ENCODE peak calls at places on chromosomes 13 and 19, in nine cellular contexts. One of them, this sample, is unnamed.

GRCh38 chr13:66154981-66155380 is 1075.2 kb downstream of the PCDH9 start:
- DNase-seq in AG08395: no peak
- DNase-seq in CD4-positive, alpha-beta memory T cell: no peak
- DNase-seq in ELR: peak
- DNase-seq in stimulated activated CD4-positive, alpha-beta T cell treated with anti-CD3 and anti-CD28 coated beads, TNF-alpha, amount 100 ng/mL, for 4 hours: no peak
- DNase-seq in activated T-helper 1 cell treated with anti-CD3 and anti-CD28 coated beads, Interleukin-2, amount 50 U/mL, for 16 hours: no peak
- DNase-seq in pancreas: no peak
- DNase-seq in mesenchymal stem cell: no peak
- DNase-seq in astrocyte of the cerebellum: no peak
- DNase-seq in this sample: no peak

GRCh38 chr19:46190489-46190888 is 39.1 kb upstream of the IGFL1 start:
- DNase-seq in AG08395: no peak
- DNase-seq in CD4-positive, alpha-beta memory T cell: no peak
- DNase-seq in ELR: no peak
- DNase-seq in stimulated activated CD4-positive, alpha-beta T cell treated with anti-CD3 and anti-CD28 coated beads, TNF-alpha, amount 100 ng/mL, for 4 hours: no peak
- DNase-seq in activated T-helper 1 cell treated with anti-CD3 and anti-CD28 coated beads, Interleukin-2, amount 50 U/mL, for 16 hours: no peak
- DNase-seq in pancreas: no peak
- DNase-seq in mesenchymal stem cell: no peak
- DNase-seq in astrocyte of the cerebellum: no peak
- DNase-seq in this sample: no peak

GRCh38 chr19:14097532-14098151 is 7.1 kb upstream of the SAMD1 start:
- DNase-seq in AG08395: no peak
- DNase-seq in CD4-positive, alpha-beta memory T cell: no peak
- DNase-seq in ELR: no peak
- DNase-seq in stimulated activated CD4-positive, alpha-beta T cell treated with anti-CD3 and anti-CD28 coated beads, TNF-alpha, amount 100 ng/mL, for 4 hours: no peak
- DNase-seq in activated T-helper 1 cell treated with anti-CD3 and anti-CD28 coated beads, Interleukin-2, amount 50 U/mL, for 16 hours: no peak
- DNase-seq in pancreas: no peak
- DNase-seq in mesenchymal stem cell: no peak
- DNase-seq in astrocyte of the cerebellum: no peak
- DNase-seq in this sample: no peak

GRCh38 chr13:107211073-107211472 is 643.1 kb upstream of the ARGLU1 start:
- DNase-seq in AG08395: peak
- DNase-seq in CD4-positive, alpha-beta memory T cell: no peak
- DNase-seq in ELR: peak
- DNase-seq in stimulated activated CD4-positive, alpha-beta T cell treated with anti-CD3 and anti-CD28 coated beads, TNF-alpha, amount 100 ng/mL, for 4 hours: peak
- DNase-seq in activated T-helper 1 cell treated with anti-CD3 and anti-CD28 coated beads, Interleukin-2, amount 50 U/mL, for 16 hours: no peak
- DNase-seq in pancreas: peak
- DNase-seq in mesenchymal stem cell: peak
- DNase-seq in astrocyte of the cerebellum: peak
- DNase-seq in this sample: peak

GRCh38 chr13:28716511-28716910 is 2.3 kb downstream of the SLC46A3 start:
- DNase-seq in AG08395: peak
- DNase-seq in CD4-positive, alpha-beta memory T cell: no peak
- DNase-seq in ELR: peak
- DNase-seq in stimulated activated CD4-positive, alpha-beta T cell treated with anti-CD3 and anti-CD28 coated beads, TNF-alpha, amount 100 ng/mL, for 4 hours: no peak
- DNase-seq in activated T-helper 1 cell treated with anti-CD3 and anti-CD28 coated beads, Interleukin-2, amount 50 U/mL, for 16 hours: no peak
- DNase-seq in pancreas: peak
- DNase-seq in mesenchymal stem cell: peak
- DNase-seq in astrocyte of the cerebellum: no peak
- DNase-seq in this sample: no peak

GRCh38 chr13:75181906-75182305 is 300.1 kb downstream of the TBC1D4 start:
- DNase-seq in AG08395: peak
- DNase-seq in CD4-positive, alpha-beta memory T cell: no peak
- DNase-seq in ELR: peak
- DNase-seq in stimulated activated CD4-positive, alpha-beta T cell treated with anti-CD3 and anti-CD28 coated beads, TNF-alpha, amount 100 ng/mL, for 4 hours: no peak
- DNase-seq in activated T-helper 1 cell treated with anti-CD3 and anti-CD28 coated beads, Interleukin-2, amount 50 U/mL, for 16 hours: no peak
- DNase-seq in pancreas: no peak
- DNase-seq in mesenchymal stem cell: peak
- DNase-seq in astrocyte of the cerebellum: peak
- DNase-seq in this sample: no peak

GRCh38 chr13:99278199-99278598 is 20.0 kb upstream of the GPR18 start:
- DNase-seq in AG08395: no peak
- DNase-seq in CD4-positive, alpha-beta memory T cell: no peak
- DNase-seq in ELR: no peak
- DNase-seq in stimulated activated CD4-positive, alpha-beta T cell treated with anti-CD3 and anti-CD28 coated beads, TNF-alpha, amount 100 ng/mL, for 4 hours: no peak
- DNase-seq in activated T-helper 1 cell treated with anti-CD3 and anti-CD28 coated beads, Interleukin-2, amount 50 U/mL, for 16 hours: no peak
- DNase-seq in pancreas: no peak
- DNase-seq in mesenchymal stem cell: no peak
- DNase-seq in astrocyte of the cerebellum: no peak
- DNase-seq in this sample: no peak

GRCh38 chr19:58569191-58569942 is 3.8 kb downstream of the MZF1 start:
- DNase-seq in AG08395: no peak
- DNase-seq in CD4-positive, alpha-beta memory T cell: no peak
- DNase-seq in ELR: no peak
- DNase-seq in stimulated activated CD4-positive, alpha-beta T cell treated with anti-CD3 and anti-CD28 coated beads, TNF-alpha, amount 100 ng/mL, for 4 hours: no peak
- DNase-seq in activated T-helper 1 cell treated with anti-CD3 and anti-CD28 coated beads, Interleukin-2, amount 50 U/mL, for 16 hours: no peak
- DNase-seq in pancreas: peak
- DNase-seq in mesenchymal stem cell: no peak
- DNase-seq in astrocyte of the cerebellum: no peak
- DNase-seq in this sample: no peak

GRCh38 chr13:41416276-41416675 is 41.1 kb upstream of the RGCC start:
- DNase-seq in AG08395: no peak
- DNase-seq in CD4-positive, alpha-beta memory T cell: no peak
- DNase-seq in ELR: no peak
- DNase-seq in stimulated activated CD4-positive, alpha-beta T cell treated with anti-CD3 and anti-CD28 coated beads, TNF-alpha, amount 100 ng/mL, for 4 hours: no peak
- DNase-seq in activated T-helper 1 cell treated with anti-CD3 and anti-CD28 coated beads, Interleukin-2, amount 50 U/mL, for 16 hours: no peak
- DNase-seq in pancreas: no peak
- DNase-seq in mesenchymal stem cell: peak
- DNase-seq in astrocyte of the cerebellum: no peak
- DNase-seq in this sample: no peak

GRCh38 chr13:42652642-42653415 is 78.9 kb downstream of the TNFSF11 start:
- DNase-seq in AG08395: no peak
- DNase-seq in CD4-positive, alpha-beta memory T cell: no peak
- DNase-seq in ELR: no peak
- DNase-seq in stimulated activated CD4-positive, alpha-beta T cell treated with anti-CD3 and anti-CD28 coated beads, TNF-alpha, amount 100 ng/mL, for 4 hours: no peak
- DNase-seq in activated T-helper 1 cell treated with anti-CD3 and anti-CD28 coated beads, Interleukin-2, amount 50 U/mL, for 16 hours: no peak
- DNase-seq in pancreas: no peak
- DNase-seq in mesenchymal stem cell: no peak
- DNase-seq in astrocyte of the cerebellum: no peak
- DNase-seq in this sample: no peak

GRCh38 chr19:34224996-34225658 is 29.2 kb upstream of the GARRE1 start:
- DNase-seq in AG08395: peak
- DNase-seq in CD4-positive, alpha-beta memory T cell: no peak
- DNase-seq in ELR: peak
- DNase-seq in stimulated activated CD4-positive, alpha-beta T cell treated with anti-CD3 and anti-CD28 coated beads, TNF-alpha, amount 100 ng/mL, for 4 hours: no peak
- DNase-seq in activated T-helper 1 cell treated with anti-CD3 and anti-CD28 coated beads, Interleukin-2, amount 50 U/mL, for 16 hours: no peak
- DNase-seq in pancreas: no peak
- DNase-seq in mesenchymal stem cell: peak
- DNase-seq in astrocyte of the cerebellum: peak
- DNase-seq in this sample: no peak

This sample was measured in DMS 273 treated with DMSO at 0.1 percent for 48 hours.